ENCODE peak calls at places on chromosomes 3 and 15, in five cellular contexts. One of them, this sample, is unnamed.

GRCh38 chr3:62688050-62688449 is 187.2 kb downstream of the CADPS start:
- DNase-seq in GM12878: no peak
- DNase-seq in H1: no peak
- DNase-seq in K562: no peak
- DNase-seq in HepG2: no peak
- DNase-seq in this sample: no peak

GRCh38 chr3:158570999-158571702 is at the start of gene MLF1:
- DNase-seq in GM12878: peak
- DNase-seq in H1: peak
- DNase-seq in K562: peak
- DNase-seq in HepG2: peak
- DNase-seq in this sample: peak

GRCh38 chr3:131806736-131807135 is 228.1 kb downstream of the CPNE4 start:
- DNase-seq in GM12878: no peak
- DNase-seq in H1: no peak
- DNase-seq in K562: no peak
- DNase-seq in HepG2: no peak
- DNase-seq in this sample: no peak

GRCh38 chr3:49928511-49929017 is 1.0 kb downstream of the MON1A start:
- DNase-seq in GM12878: no peak
- DNase-seq in H1: no peak
- DNase-seq in K562: no peak
- DNase-seq in HepG2: no peak
- DNase-seq in this sample: no peak

GRCh38 chr15:48221885-48222284 is 15.8 kb downstream of the SLC12A1 start:
- DNase-seq in GM12878: no peak
- DNase-seq in H1: no peak
- DNase-seq in K562: no peak
- DNase-seq in HepG2: no peak
- DNase-seq in this sample: no peak

GRCh38 chr3:47394140-47394855 is 13.5 kb downstream of the PTPN23 start:
- DNase-seq in GM12878: no peak
- DNase-seq in H1: no peak
- DNase-seq in K562: no peak
- DNase-seq in HepG2: peak
- DNase-seq in this sample: peak

GRCh38 chr3:113495035-113495434 is 19.9 kb downstream of the SPICE1 start:
- DNase-seq in GM12878: no peak
- DNase-seq in H1: no peak
- DNase-seq in K562: no peak
- DNase-seq in HepG2: peak
- DNase-seq in this sample: no peak

GRCh38 chr3:149621218-149622005 is 36.4 kb downstream of the WWTR1 start:
- DNase-seq in GM12878: no peak
- DNase-seq in H1: no peak
- DNase-seq in K562: no peak
- DNase-seq in HepG2: no peak
- DNase-seq in this sample: no peak

GRCh38 chr3:85589145-85589544 is 630.4 kb downstream of the CADM2 start:
- DNase-seq in GM12878: no peak
- DNase-seq in H1: no peak
- DNase-seq in K562: no peak
- DNase-seq in HepG2: no peak
- DNase-seq in this sample: no peak

GRCh38 chr3:123424321-123424998 is 24.4 kb downstream of the ADCY5 start:
- DNase-seq in GM12878: no peak
- DNase-seq in H1: no peak
- DNase-seq in K562: no peak
- DNase-seq in HepG2: no peak
- DNase-seq in this sample: no peak

GRCh38 chr3:190044142-190044541 is 76.6 kb downstream of the P3H2 start:
- DNase-seq in GM12878: no peak
- DNase-seq in H1: no peak
- DNase-seq in K562: no peak
- DNase-seq in HepG2: no peak
- DNase-seq in this sample: no peak

GRCh38 chr15:20295238-20295811 is 246.3 kb downstream of the GOLGA6L6 start:
- DNase-seq in GM12878: no peak
- DNase-seq in H1: no peak
- DNase-seq in K562: peak
- DNase-seq in HepG2: no peak
- DNase-seq in this sample: no peak

GRCh38 chr15:42141246-42141645 is 15.2 kb downstream of the PLA2G4F start:
- DNase-seq in GM12878: no peak
- DNase-seq in H1: no peak
- DNase-seq in K562: no peak
- DNase-seq in HepG2: no peak
- DNase-seq in this sample: no peak

GRCh38 chr15:62165029-62165792 is at the start of gene C2CD4B:
- DNase-seq in GM12878: no peak
- DNase-seq in H1: peak
- DNase-seq in K562: no peak
- DNase-seq in HepG2: no peak
- DNase-seq in this sample: peak

GRCh38 chr3:175558261-175558660 is 699.1 kb downstream of the NAALADL2 start:
- DNase-seq in GM12878: no peak
- DNase-seq in H1: no peak
- DNase-seq in K562: no peak
- DNase-seq in HepG2: no peak
- DNase-seq in this sample: no peak

GRCh38 chr3:4834403-4834866 is 144.8 kb upstream of the BHLHE40 start:
- DNase-seq in GM12878: no peak
- DNase-seq in H1: no peak
- DNase-seq in K562: no peak
- DNase-seq in HepG2: no peak
- DNase-seq in this sample: no peak

GRCh38 chr3:30161370-30161769 is 445.0 kb upstream of the TGFBR2 start:
- DNase-seq in GM12878: no peak
- DNase-seq in H1: no peak
- DNase-seq in K562: no peak
- DNase-seq in HepG2: no peak
- DNase-seq in this sample: no peak

GRCh38 chr3:53702776-53703175 is 143.4 kb downstream of the CHDH start:
- DNase-seq in GM12878: no peak
- DNase-seq in H1: peak
- DNase-seq in K562: no peak
- DNase-seq in HepG2: no peak
- DNase-seq in this sample: no peak

GRCh38 chr3:18652781-18653180 is 227.6 kb upstream of the SATB1 start:
- DNase-seq in GM12878: no peak
- DNase-seq in H1: no peak
- DNase-seq in K562: no peak
- DNase-seq in HepG2: no peak
- DNase-seq in this sample: no peak

GRCh38 chr3:33798113-33798417 is 365 bp upstream of the PDCD6IP start:
- DNase-seq in GM12878: no peak
- DNase-seq in H1: no peak
- DNase-seq in K562: no peak
- DNase-seq in HepG2: no peak
- DNase-seq in this sample: no peak

GRCh38 chr3:17580901-17581300 is 161.5 kb downstream of the TBC1D5 start:
- DNase-seq in GM12878: no peak
- DNase-seq in H1: no peak
- DNase-seq in K562: no peak
- DNase-seq in HepG2: no peak
- DNase-seq in this sample: no peak

GRCh38 chr3:158160958-158161357 is 51.1 kb downstream of the RSRC1 start:
- DNase-seq in GM12878: no peak
- DNase-seq in H1: no peak
- DNase-seq in K562: no peak
- DNase-seq in HepG2: no peak
- DNase-seq in this sample: no peak

GRCh38 chr3:196502775-196503181 is 790 bp downstream of the RNF168 start:
- DNase-seq in GM12878: no peak
- DNase-seq in H1: no peak
- DNase-seq in K562: peak
- DNase-seq in HepG2: peak
- DNase-seq in this sample: peak

GRCh38 chr15:31503256-31503655 is 176.6 kb downstream of the KLF13 start:
- DNase-seq in GM12878: no peak
- DNase-seq in H1: peak
- DNase-seq in K562: no peak
- DNase-seq in HepG2: no peak
- DNase-seq in this sample: no peak

GRCh38 chr15:31501536-31502157 is 175.0 kb downstream of the KLF13 start:
- DNase-seq in GM12878: no peak
- DNase-seq in H1: peak
- DNase-seq in K562: no peak
- DNase-seq in HepG2: no peak
- DNase-seq in this sample: no peak

GRCh38 chr15:31503758-31504461 is 177.3 kb downstream of the KLF13 start:
- DNase-seq in GM12878: no peak
- DNase-seq in H1: peak
- DNase-seq in K562: no peak
- DNase-seq in HepG2: no peak
- DNase-seq in this sample: no peak

GRCh38 chr15:31502541-31503229 is 176.1 kb downstream of the KLF13 start:
- DNase-seq in GM12878: no peak
- DNase-seq in H1: peak
- DNase-seq in K562: no peak
- DNase-seq in HepG2: no peak
- DNase-seq in this sample: no peak

DNA sequence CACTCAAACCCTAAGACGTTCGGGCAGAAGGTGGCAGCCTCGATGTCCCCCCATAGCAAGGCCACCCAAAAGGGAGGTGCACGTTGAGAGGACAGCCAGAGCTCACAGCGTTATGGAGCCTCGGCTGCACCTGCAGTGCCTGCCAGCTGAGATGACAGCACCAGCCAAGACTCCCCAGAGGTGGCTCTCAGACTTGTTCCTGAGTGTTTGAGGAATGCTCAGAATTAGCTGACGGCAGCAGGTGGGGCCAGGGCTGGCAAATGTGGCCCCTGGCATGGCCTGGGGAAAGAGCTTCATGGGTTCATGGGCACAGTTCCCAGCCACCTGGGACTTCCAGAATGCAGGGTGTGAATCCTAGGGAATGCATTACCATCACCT is 177.8 kb downstream of the KLF13 start:
- DNase-seq in GM12878: no peak
- DNase-seq in H1: peak
- DNase-seq in K562: no peak
- DNase-seq in HepG2: no peak
- DNase-seq in this sample: no peak
- H3K9ac ChIP-seq in GM12878: no peak
- H3K9ac ChIP-seq in H1: no peak
- H3K9ac ChIP-seq in K562: no peak
- H3K9ac ChIP-seq in HepG2: no peak
- H3K9ac ChIP-seq in this sample: no peak

GRCh38 chr15:63597033-63597790 is at the start of gene FBXL22:
- DNase-seq in GM12878: no peak
- DNase-seq in H1: no peak
- DNase-seq in K562: no peak
- DNase-seq in HepG2: no peak
- DNase-seq in this sample: no peak
- H3K4me3 ChIP-seq in GM12878: no peak
- H3K4me3 ChIP-seq in H1: no peak
- H3K4me3 ChIP-seq in K562: no peak
- H3K4me3 ChIP-seq in HepG2: no peak
- H3K4me3 ChIP-seq in this sample: no peak

DNA sequence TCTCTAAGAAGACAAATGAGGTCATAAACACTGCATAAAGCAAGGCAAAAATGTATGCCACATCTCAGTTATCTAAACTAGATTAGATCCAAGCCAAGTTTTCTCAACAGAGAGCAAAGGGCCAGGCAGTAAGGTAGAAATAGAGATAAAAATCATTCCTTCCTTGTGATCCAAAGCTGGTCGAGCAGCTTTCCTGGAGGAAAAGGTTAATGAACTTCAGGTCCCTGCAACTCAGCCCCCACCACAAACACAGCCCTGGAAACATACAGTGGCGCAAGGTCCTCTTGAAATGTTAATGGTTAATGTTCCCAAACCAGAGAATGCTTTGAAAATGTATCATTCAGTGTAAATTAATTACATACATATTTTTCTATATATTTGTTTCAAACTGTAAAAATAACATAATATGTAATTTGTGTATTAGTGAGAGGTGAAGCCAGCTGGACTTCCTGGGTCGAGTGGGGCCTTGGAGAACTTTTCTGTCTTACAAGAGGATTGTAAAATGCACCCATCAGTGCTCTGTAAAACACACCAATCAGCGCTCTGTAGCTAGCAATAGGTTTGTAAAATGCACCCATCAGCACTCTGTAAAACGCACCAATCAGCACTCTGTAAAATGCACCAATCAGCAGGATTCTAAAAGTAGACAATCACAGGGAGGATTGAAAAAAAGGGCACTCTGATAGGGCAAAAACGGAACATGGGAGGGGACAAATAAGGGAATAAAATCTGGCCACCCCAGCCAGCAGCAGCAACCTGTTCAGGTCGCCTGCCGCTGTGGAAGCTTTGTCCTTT is 17.1 kb downstream of the LYSMD2 start:
- DNase-seq in GM12878: no peak
- DNase-seq in H1: no peak
- DNase-seq in K562: no peak
- DNase-seq in HepG2: no peak
- DNase-seq in this sample: no peak
- TF ChIP-seq TAF1 in GM12878: no peak
- TF ChIP-seq TAF1 in H1: no peak
- TF ChIP-seq TAF1 in K562: no peak
- TF ChIP-seq TAF1 in HepG2: no peak
- TF ChIP-seq TAF1 in this sample: no peak

GRCh38 chr3:105614288-105615030 is 247.8 kb downstream of the ALCAM start:
- DNase-seq in GM12878: no peak
- DNase-seq in H1: no peak
- DNase-seq in K562: peak
- DNase-seq in HepG2: no peak
- DNase-seq in this sample: no peak
- H3K9ac ChIP-seq in GM12878: no peak
- H3K9ac ChIP-seq in H1: no peak
- H3K9ac ChIP-seq in K562: no peak
- H3K9ac ChIP-seq in HepG2: no peak
- H3K9ac ChIP-seq in this sample: no peak